ENCODE peak calls at places on chromosome 1, in five cellular contexts. L is GM20000; K is CD8-positive, alpha-beta T cell; G is sigmoid colon; Z is astrocyte of the spinal cord. S is an unnamed sample.
A peak's percentile ranks its signal among the peaks of the same experiment; 100 is the strongest.

GRCh38 chr1:165403835-165404482 is 41.0 kb downstream of the RXRG start:
- DNase-seq in L (peak; percentile 32), K (peak; percentile 18), G (no peak), Z (no peak), S (peak; percentile 46)

GRCh38 chr1:161439280-161440232 is 65.7 kb upstream of the FCGR2A start:
- DNase-seq in L (peak; percentile 59), K (no peak), G (peak; percentile 62), Z (peak; percentile 4), S (no peak)

GRCh38 chr1:211118407-211119102 is 15.4 kb downstream of the KCNH1 start:
- DNase-seq in L (no peak), K (no peak), G (no peak), Z (peak; percentile 48), S (no peak)

GRCh38 chr1:31762726-31763670 is 1.1 kb downstream of the ADGRB2 start:
- DNase-seq in L (peak; percentile 83), K (peak; percentile 69), G (peak; percentile 81), Z (peak; percentile 48), S (peak; percentile 66)

GRCh38 chr1:181094813-181095212 is 6.3 kb downstream of the IER5 start:
- DNase-seq in L (no peak), K (no peak), G (peak; percentile 76), Z (peak; percentile 89), S (no peak)

GRCh38 chr1:224914292-224914900 is 15.1 kb upstream of the DNAH14 start:
- DNase-seq in L (no peak), K (no peak), G (no peak), Z (no peak), S (no peak)

GRCh38 chr1:7378346-7379130 is 392.6 kb upstream of the VAMP3 start:
- DNase-seq in L (no peak), K (no peak), G (peak; percentile 53), Z (no peak), S (no peak)

GRCh38 chr1:43232482-43232881 is 37.3 kb upstream of the TMEM125 start:
- DNase-seq in L (no peak), K (no peak), G (no peak), Z (no peak), S (no peak)

GRCh38 chr1:70079546-70079945 is 125.8 kb downstream of the LRRC40 start:
- DNase-seq in L (no peak), K (no peak), G (no peak), Z (no peak), S (no peak)

GRCh38 chr1:47935856-47936255 is 61.3 kb downstream of the TRABD2B start:
- DNase-seq in L (no peak), K (no peak), G (no peak), Z (no peak), S (no peak)

GRCh38 chr1:170735366-170736263 is 71.7 kb downstream of the PRRX1 start:
- DNase-seq in L (no peak), K (no peak), G (no peak), Z (no peak), S (no peak)

GRCh38 chr1:87115317-87115885 is 201.0 kb downstream of the HS2ST1 start:
- DNase-seq in L (no peak), K (no peak), G (no peak), Z (peak; percentile 78), S (no peak)

GRCh38 chr1:109361649-109362048 is 36.1 kb downstream of the SORT1 start:
- DNase-seq in L (no peak), K (no peak), G (no peak), Z (peak; percentile 60), S (no peak)

GRCh38 chr1:151311589-151312331 is 15.5 kb downstream of the PI4KB start:
- DNase-seq in L (no peak), K (peak; percentile 53), G (peak; percentile 94), Z (peak; percentile 98), S (no peak)

GRCh38 chr1:188668083-188668482 is 1809.6 kb downstream of the BRINP3 start:
- DNase-seq in L (no peak), K (no peak), G (no peak), Z (no peak), S (no peak)

GRCh38 chr1:56409112-56409691 is 170.2 kb downstream of the PLPP3 start:
- DNase-seq in L (peak; percentile 27), K (no peak), G (no peak), Z (no peak), S (peak; percentile 40)

GRCh38 chr1:228289239-228289849 is 81.5 kb downstream of the OBSCN start:
- DNase-seq in L (no peak), K (no peak), G (peak; percentile 53), Z (no peak), S (no peak)

GRCh38 chr1:95309031-95309459 is 75.0 kb downstream of the RWDD3 start:
- DNase-seq in L (no peak), K (no peak), G (no peak), Z (peak; percentile 38), S (no peak)

GRCh38 chr1:31937300-31938183 is 626 bp downstream of the PTP4A2 start:
- DNase-seq in L (peak; percentile 72), K (peak; percentile 75), G (peak; percentile 92), Z (peak; percentile 69), S (peak; percentile 64)

GRCh38 chr1:30327370-30328099 is 395.9 kb downstream of the MATN1 start:
- DNase-seq in L (no peak), K (no peak), G (no peak), Z (no peak), S (no peak)

GRCh38 chr1:163056832-163057231 is 12.3 kb upstream of the RGS4 start:
- DNase-seq in L (no peak), K (no peak), G (no peak), Z (peak; percentile 53), S (no peak)

GRCh38 chr1:53172751-53173498 is 23.7 kb upstream of the CPT2 start:
- DNase-seq in L (peak; percentile 59), K (no peak), G (no peak), Z (no peak), S (peak; percentile 59)

GRCh38 chr1:6300342-6301141 is 39.6 kb upstream of the GPR153 start:
- DNase-seq in L (no peak), K (no peak), G (no peak), Z (no peak), S (no peak)
- TF ChIP-seq CTCF in L (no peak), K (no peak), G (no peak), Z (no peak), S (no peak)

GRCh38 chr1:17664322-17664721 is 90.8 kb upstream of the ACTL8 start:
- DNase-seq in L (no peak), K (no peak), G (no peak), Z (no peak), S (no peak)
- TF ChIP-seq CTCF in L (no peak), K (no peak), G (no peak), Z (no peak), S (no peak)

DNA sequence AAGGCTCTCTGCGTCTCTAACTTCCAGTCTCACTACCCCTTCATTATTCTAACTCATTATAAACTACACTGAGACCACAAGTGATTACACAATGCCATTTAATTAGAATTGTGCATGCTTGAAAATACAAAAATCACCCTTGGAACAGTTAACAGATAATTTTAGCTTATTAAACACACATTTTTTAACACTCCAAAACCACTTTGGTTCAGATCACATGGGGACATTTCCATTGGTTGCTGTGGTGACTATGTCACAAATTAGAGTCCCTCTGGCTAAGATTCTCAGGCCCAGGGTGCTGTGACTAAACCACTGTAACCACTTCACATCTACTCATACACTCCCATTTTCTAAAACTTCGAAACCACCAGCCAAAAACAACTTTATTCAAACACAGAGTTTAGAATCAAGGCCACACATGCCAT is 43.0 kb downstream of the JAK1 start:
- DNase-seq in L (peak; percentile 21), K (peak; percentile 41), G (no peak), Z (no peak), S (no peak)
- TF ChIP-seq CTCF in L (no peak), K (no peak), G (no peak), Z (no peak), S (no peak)

DNA sequence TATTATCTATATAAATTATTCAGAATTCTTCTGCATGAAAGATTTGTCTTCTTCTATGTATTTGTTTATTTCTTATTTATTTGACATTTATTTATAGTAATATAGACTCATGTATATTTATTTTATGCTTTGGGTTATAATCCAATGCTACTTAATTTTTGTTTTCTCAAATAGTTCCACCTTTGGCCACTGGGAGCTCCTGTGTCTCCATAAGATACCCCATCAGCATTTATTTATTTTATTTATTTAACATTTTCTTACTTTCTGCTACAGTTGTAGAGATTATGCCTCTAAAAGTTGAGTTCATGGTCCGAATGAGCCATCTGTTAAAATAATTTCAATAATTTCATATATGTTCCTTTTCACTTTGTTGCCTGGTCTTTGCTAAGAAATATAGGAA is 289.4 kb downstream of the ADGRL2 start:
- DNase-seq in L (no peak), K (no peak), G (no peak), Z (peak; percentile 13), S (no peak)
- TF ChIP-seq CTCF in L (no peak), K (no peak), G (no peak), Z (peak; percentile 47), S (no peak)

S was measured in GM10248.